ENCODE peak calls at places on chromosome X, in five cellular contexts. One of them, this sample, is unnamed.

GRCh38 chrX:29581223-29581622 is 634.1 kb upstream of the MAGEB2 start:
- DNase-seq in Right ventricle myocardium inferior: no peak
- DNase-seq in astrocyte of the spinal cord: no peak
- DNase-seq in heart left ventricle: no peak
- DNase-seq in NCI-H524 treated with DMSO at 0.1 percent for 48 hours: no peak
- DNase-seq in this sample: no peak

GRCh38 chrX:32183066-32183465 is 1028.3 kb downstream of the DMD start:
- DNase-seq in Right ventricle myocardium inferior: no peak
- DNase-seq in astrocyte of the spinal cord: no peak
- DNase-seq in heart left ventricle: no peak
- DNase-seq in NCI-H524 treated with DMSO at 0.1 percent for 48 hours: no peak
- DNase-seq in this sample: no peak

GRCh38 chrX:97074400-97074799 is 190.7 kb downstream of the RPA4 start:
- DNase-seq in Right ventricle myocardium inferior: no peak
- DNase-seq in astrocyte of the spinal cord: peak
- DNase-seq in heart left ventricle: no peak
- DNase-seq in NCI-H524 treated with DMSO at 0.1 percent for 48 hours: no peak
- DNase-seq in this sample: no peak

GRCh38 chrX:19625612-19626011 is 110.3 kb upstream of the MAP3K15 start:
- DNase-seq in Right ventricle myocardium inferior: no peak
- DNase-seq in astrocyte of the spinal cord: no peak
- DNase-seq in heart left ventricle: no peak
- DNase-seq in NCI-H524 treated with DMSO at 0.1 percent for 48 hours: no peak
- DNase-seq in this sample: no peak

GRCh38 chrX:103276581-103277002 is at the start of gene TCEAL5:
- DNase-seq in Right ventricle myocardium inferior: no peak
- DNase-seq in astrocyte of the spinal cord: no peak
- DNase-seq in heart left ventricle: no peak
- DNase-seq in NCI-H524 treated with DMSO at 0.1 percent for 48 hours: peak
- DNase-seq in this sample: no peak

GRCh38 chrX:153639177-153640044 is 7.6 kb upstream of the DUSP9 start:
- DNase-seq in Right ventricle myocardium inferior: no peak
- DNase-seq in astrocyte of the spinal cord: no peak
- DNase-seq in heart left ventricle: no peak
- DNase-seq in NCI-H524 treated with DMSO at 0.1 percent for 48 hours: no peak
- DNase-seq in this sample: no peak

GRCh38 chrX:26581086-26581485 is 365.1 kb downstream of the MAGEB5 start:
- DNase-seq in Right ventricle myocardium inferior: no peak
- DNase-seq in astrocyte of the spinal cord: peak
- DNase-seq in heart left ventricle: no peak
- DNase-seq in NCI-H524 treated with DMSO at 0.1 percent for 48 hours: no peak
- DNase-seq in this sample: no peak

GRCh38 chrX:150569155-150569477 is 695 bp downstream of the MTM1 start:
- DNase-seq in Right ventricle myocardium inferior: peak
- DNase-seq in astrocyte of the spinal cord: peak
- DNase-seq in heart left ventricle: peak
- DNase-seq in NCI-H524 treated with DMSO at 0.1 percent for 48 hours: no peak
- DNase-seq in this sample: no peak

GRCh38 chrX:131617182-131617581 is 73.3 kb downstream of the OR13H1 start:
- DNase-seq in Right ventricle myocardium inferior: no peak
- DNase-seq in astrocyte of the spinal cord: peak
- DNase-seq in heart left ventricle: no peak
- DNase-seq in NCI-H524 treated with DMSO at 0.1 percent for 48 hours: no peak
- DNase-seq in this sample: no peak

GRCh38 chrX:9337056-9337455 is 127.8 kb upstream of the TBL1X start:
- DNase-seq in Right ventricle myocardium inferior: no peak
- DNase-seq in astrocyte of the spinal cord: peak
- DNase-seq in heart left ventricle: no peak
- DNase-seq in NCI-H524 treated with DMSO at 0.1 percent for 48 hours: no peak
- DNase-seq in this sample: no peak

GRCh38 chrX:11540532-11541377 is 125.0 kb downstream of the ARHGAP6 start:
- DNase-seq in Right ventricle myocardium inferior: peak
- DNase-seq in astrocyte of the spinal cord: no peak
- DNase-seq in heart left ventricle: peak
- DNase-seq in NCI-H524 treated with DMSO at 0.1 percent for 48 hours: no peak
- DNase-seq in this sample: no peak

GRCh38 chrX:12249997-12250396 is 111.7 kb downstream of the FRMPD4 start:
- DNase-seq in Right ventricle myocardium inferior: no peak
- DNase-seq in astrocyte of the spinal cord: peak
- DNase-seq in heart left ventricle: no peak
- DNase-seq in NCI-H524 treated with DMSO at 0.1 percent for 48 hours: no peak
- DNase-seq in this sample: no peak

GRCh38 chrX:80812176-80812575 is 2.5 kb upstream of the BRWD3 start:
- DNase-seq in Right ventricle myocardium inferior: peak
- DNase-seq in astrocyte of the spinal cord: peak
- DNase-seq in heart left ventricle: peak
- DNase-seq in NCI-H524 treated with DMSO at 0.1 percent for 48 hours: no peak
- DNase-seq in this sample: no peak

GRCh38 chrX:23503835-23504539 is 163.3 kb upstream of the PRDX4 start:
- DNase-seq in Right ventricle myocardium inferior: peak
- DNase-seq in astrocyte of the spinal cord: peak
- DNase-seq in heart left ventricle: peak
- DNase-seq in NCI-H524 treated with DMSO at 0.1 percent for 48 hours: peak
- DNase-seq in this sample: peak

GRCh38 chrX:133983974-133984578 is 1.3 kb downstream of the GPC3 start:
- DNase-seq in Right ventricle myocardium inferior: no peak
- DNase-seq in astrocyte of the spinal cord: no peak
- DNase-seq in heart left ventricle: no peak
- DNase-seq in NCI-H524 treated with DMSO at 0.1 percent for 48 hours: no peak
- DNase-seq in this sample: no peak

GRCh38 chrX:57573754-57574153 is 18.1 kb upstream of the ZXDB start:
- DNase-seq in Right ventricle myocardium inferior: no peak
- DNase-seq in astrocyte of the spinal cord: no peak
- DNase-seq in heart left ventricle: no peak
- DNase-seq in NCI-H524 treated with DMSO at 0.1 percent for 48 hours: no peak
- DNase-seq in this sample: no peak

GRCh38 chrX:133323450-133323849 is 91.8 kb downstream of the GPC4 start:
- DNase-seq in Right ventricle myocardium inferior: no peak
- DNase-seq in astrocyte of the spinal cord: no peak
- DNase-seq in heart left ventricle: no peak
- DNase-seq in NCI-H524 treated with DMSO at 0.1 percent for 48 hours: no peak
- DNase-seq in this sample: no peak

GRCh38 chrX:12412561-12412960 is 274.3 kb downstream of the FRMPD4 start:
- DNase-seq in Right ventricle myocardium inferior: no peak
- DNase-seq in astrocyte of the spinal cord: peak
- DNase-seq in heart left ventricle: no peak
- DNase-seq in NCI-H524 treated with DMSO at 0.1 percent for 48 hours: no peak
- DNase-seq in this sample: no peak

GRCh38 chrX:153517421-153517820 is at the start of gene ATP2B3:
- DNase-seq in Right ventricle myocardium inferior: no peak
- DNase-seq in astrocyte of the spinal cord: no peak
- DNase-seq in heart left ventricle: no peak
- DNase-seq in NCI-H524 treated with DMSO at 0.1 percent for 48 hours: no peak
- DNase-seq in this sample: no peak

GRCh38 chrX:77505227-77505626 is 58.0 kb downstream of the FGF16 start:
- DNase-seq in Right ventricle myocardium inferior: no peak
- DNase-seq in astrocyte of the spinal cord: peak
- DNase-seq in heart left ventricle: no peak
- DNase-seq in NCI-H524 treated with DMSO at 0.1 percent for 48 hours: no peak
- DNase-seq in this sample: no peak

GRCh38 chrX:136390921-136391320 is 90.2 kb downstream of the ADGRG4 start:
- DNase-seq in Right ventricle myocardium inferior: no peak
- DNase-seq in astrocyte of the spinal cord: no peak
- DNase-seq in heart left ventricle: no peak
- DNase-seq in NCI-H524 treated with DMSO at 0.1 percent for 48 hours: no peak
- DNase-seq in this sample: no peak

GRCh38 chrX:10111364-10112148 is 45.2 kb upstream of the CLCN4 start:
- DNase-seq in Right ventricle myocardium inferior: no peak
- DNase-seq in astrocyte of the spinal cord: no peak
- DNase-seq in heart left ventricle: no peak
- DNase-seq in NCI-H524 treated with DMSO at 0.1 percent for 48 hours: no peak
- DNase-seq in this sample: no peak

GRCh38 chrX:154061801-154062200 is 35.7 kb downstream of the MECP2 start:
- DNase-seq in Right ventricle myocardium inferior: no peak
- DNase-seq in astrocyte of the spinal cord: no peak
- DNase-seq in heart left ventricle: no peak
- DNase-seq in NCI-H524 treated with DMSO at 0.1 percent for 48 hours: no peak
- DNase-seq in this sample: no peak

GRCh38 chrX:47068214-47068613 is 10.0 kb upstream of the RGN start:
- DNase-seq in Right ventricle myocardium inferior: no peak
- DNase-seq in astrocyte of the spinal cord: no peak
- DNase-seq in heart left ventricle: no peak
- DNase-seq in NCI-H524 treated with DMSO at 0.1 percent for 48 hours: no peak
- DNase-seq in this sample: no peak

GRCh38 chrX:69618803-69619202 is 2.9 kb downstream of the EDA start:
- DNase-seq in Right ventricle myocardium inferior: no peak
- DNase-seq in astrocyte of the spinal cord: no peak
- DNase-seq in heart left ventricle: peak
- DNase-seq in NCI-H524 treated with DMSO at 0.1 percent for 48 hours: no peak
- DNase-seq in this sample: no peak

GRCh38 chrX:48893556-48894348 is 3.8 kb downstream of the TIMM17B start:
- DNase-seq in Right ventricle myocardium inferior: no peak
- DNase-seq in astrocyte of the spinal cord: no peak
- DNase-seq in heart left ventricle: no peak
- DNase-seq in NCI-H524 treated with DMSO at 0.1 percent for 48 hours: no peak
- DNase-seq in this sample: no peak

GRCh38 chrX:42466706-42467105 is 311.3 kb downstream of the PPP1R2C start:
- DNase-seq in Right ventricle myocardium inferior: no peak
- DNase-seq in astrocyte of the spinal cord: no peak
- DNase-seq in heart left ventricle: no peak
- DNase-seq in NCI-H524 treated with DMSO at 0.1 percent for 48 hours: peak
- DNase-seq in this sample: no peak

GRCh38 chrX:37746268-37746931 is 33.5 kb upstream of the CYBB start:
- DNase-seq in Right ventricle myocardium inferior: no peak
- DNase-seq in astrocyte of the spinal cord: peak
- DNase-seq in heart left ventricle: no peak
- DNase-seq in NCI-H524 treated with DMSO at 0.1 percent for 48 hours: no peak
- DNase-seq in this sample: no peak

GRCh38 chrX:109774136-109774535 is 41.1 kb upstream of the ACSL4 start:
- DNase-seq in Right ventricle myocardium inferior: no peak
- DNase-seq in astrocyte of the spinal cord: no peak
- DNase-seq in heart left ventricle: no peak
- DNase-seq in NCI-H524 treated with DMSO at 0.1 percent for 48 hours: no peak
- DNase-seq in this sample: no peak

GRCh38 chrX:41236629-41237028 is 97.3 kb upstream of the DDX3X start:
- DNase-seq in Right ventricle myocardium inferior: no peak
- DNase-seq in astrocyte of the spinal cord: no peak
- DNase-seq in heart left ventricle: no peak
- DNase-seq in NCI-H524 treated with DMSO at 0.1 percent for 48 hours: no peak
- DNase-seq in this sample: no peak

GRCh38 chrX:118396113-118396512 is 50.2 kb downstream of the WDR44 start:
- DNase-seq in Right ventricle myocardium inferior: no peak
- DNase-seq in astrocyte of the spinal cord: no peak
- DNase-seq in heart left ventricle: no peak
- DNase-seq in NCI-H524 treated with DMSO at 0.1 percent for 48 hours: no peak
- DNase-seq in this sample: no peak

GRCh38 chrX:70176938-70177533 is at the start of gene DGAT2L6:
- DNase-seq in Right ventricle myocardium inferior: no peak
- DNase-seq in astrocyte of the spinal cord: no peak
- DNase-seq in heart left ventricle: no peak
- DNase-seq in NCI-H524 treated with DMSO at 0.1 percent for 48 hours: no peak
- DNase-seq in this sample: no peak

GRCh38 chrX:116499780-116500179 is 37.0 kb upstream of the CT83 start:
- DNase-seq in Right ventricle myocardium inferior: no peak
- DNase-seq in astrocyte of the spinal cord: no peak
- DNase-seq in heart left ventricle: no peak
- DNase-seq in NCI-H524 treated with DMSO at 0.1 percent for 48 hours: no peak
- DNase-seq in this sample: no peak

GRCh38 chrX:50779694-50780093 is 34.3 kb downstream of the SHROOM4 start:
- DNase-seq in Right ventricle myocardium inferior: no peak
- DNase-seq in astrocyte of the spinal cord: no peak
- DNase-seq in heart left ventricle: peak
- DNase-seq in NCI-H524 treated with DMSO at 0.1 percent for 48 hours: no peak
- DNase-seq in this sample: no peak

GRCh38 chrX:72269671-72270251 is 7.3 kb downstream of the RPS4X start:
- DNase-seq in Right ventricle myocardium inferior: no peak
- DNase-seq in astrocyte of the spinal cord: peak
- DNase-seq in heart left ventricle: no peak
- DNase-seq in NCI-H524 treated with DMSO at 0.1 percent for 48 hours: no peak
- DNase-seq in this sample: no peak

GRCh38 chrX:153633048-153633447 is 14.0 kb upstream of the DUSP9 start:
- DNase-seq in Right ventricle myocardium inferior: no peak
- DNase-seq in astrocyte of the spinal cord: no peak
- DNase-seq in heart left ventricle: no peak
- DNase-seq in NCI-H524 treated with DMSO at 0.1 percent for 48 hours: no peak
- DNase-seq in this sample: no peak